ENCODE peak calls at places on chromosome 11, in four cellular contexts. One of them, this sample, is unnamed.

GRCh38 chr11:61297741-61298140 is 2.6 kb upstream of the VWCE start:
- DNase-seq in OCI-LY7: no peak
- DNase-seq in body of pancreas: peak; percentile 45
- DNase-seq in H1: no peak
- DNase-seq in this sample: no peak

GRCh38 chr11:66950113-66950535 is 8.1 kb downstream of the PC start:
- DNase-seq in OCI-LY7: no peak
- DNase-seq in body of pancreas: peak; percentile 44
- DNase-seq in H1: no peak
- DNase-seq in this sample: no peak

GRCh38 chr11:126703661-126704060 is 296.9 kb downstream of the KIRREL3 start:
- DNase-seq in H1: no peak
- DNase-seq in body of pancreas: no peak
- DNase-seq in OCI-LY7: no peak
- DNase-seq in this sample: no peak

GRCh38 chr11:130548491-130548833 is 100.0 kb downstream of the ADAMTS15 start:
- DNase-seq in OCI-LY7: no peak
- DNase-seq in H1: no peak
- DNase-seq in body of pancreas: no peak
- DNase-seq in this sample: no peak

GRCh38 chr11:120747801-120748484 is 236.4 kb downstream of the GRIK4 start:
- DNase-seq in OCI-LY7: no peak
- DNase-seq in H1: no peak
- DNase-seq in body of pancreas: no peak
- DNase-seq in this sample: no peak

GRCh38 chr11:119683783-119684182 is 45.2 kb downstream of the NECTIN1 start:
- DNase-seq in H1: no peak
- DNase-seq in body of pancreas: peak; percentile 72
- DNase-seq in OCI-LY7: no peak
- DNase-seq in this sample: no peak

GRCh38 chr11:2293396-2294339 is 8.1 kb downstream of the C11orf21 start:
- DNase-seq in H1: peak; percentile 45
- DNase-seq in body of pancreas: peak; percentile 9
- DNase-seq in OCI-LY7: no peak
- DNase-seq in this sample: peak; percentile 54

GRCh38 chr11:95149659-95150294 is 60.1 kb downstream of the ENDOD1 start:
- DNase-seq in H1: peak; percentile 56
- DNase-seq in body of pancreas: peak; percentile 61
- DNase-seq in OCI-LY7: no peak
- DNase-seq in this sample: peak; percentile 47

GRCh38 chr11:57751676-57752253 is at the start of gene BTBD18:
- DNase-seq in H1: peak; percentile 54
- DNase-seq in OCI-LY7: peak; percentile 41
- DNase-seq in body of pancreas: peak; percentile 75
- DNase-seq in this sample: no peak

GRCh38 chr11:98630736-98631135 is 390.0 kb upstream of the CNTN5 start:
- DNase-seq in body of pancreas: no peak
- DNase-seq in OCI-LY7: no peak
- DNase-seq in H1: no peak
- DNase-seq in this sample: no peak

GRCh38 chr11:112617977-112618829 is 343.0 kb upstream of the NCAM1 start:
- DNase-seq in body of pancreas: no peak
- DNase-seq in H1: no peak
- DNase-seq in OCI-LY7: no peak
- DNase-seq in this sample: no peak

GRCh38 chr11:134524876-134525845 is 113.1 kb upstream of the B3GAT1 start:
- DNase-seq in H1: no peak
- DNase-seq in OCI-LY7: no peak
- DNase-seq in body of pancreas: no peak
- DNase-seq in this sample: peak; percentile 24

GRCh38 chr11:122141757-122142156 is 25.7 kb upstream of the BLID start:
- DNase-seq in OCI-LY7: no peak
- DNase-seq in H1: no peak
- DNase-seq in body of pancreas: no peak
- DNase-seq in this sample: no peak

GRCh38 chr11:38307455-38307854 is 1709.4 kb upstream of the RAG2 start:
- DNase-seq in body of pancreas: no peak
- DNase-seq in H1: no peak
- DNase-seq in OCI-LY7: no peak
- DNase-seq in this sample: no peak

GRCh38 chr11:35517481-35517880 is 7.9 kb downstream of the PAMR1 start:
- DNase-seq in body of pancreas: no peak
- DNase-seq in H1: no peak
- DNase-seq in OCI-LY7: no peak
- DNase-seq in this sample: no peak

GRCh38 chr11:43579171-43579918 is 101.2 kb upstream of the HSD17B12 start:
- DNase-seq in H1: peak; percentile 86
- DNase-seq in OCI-LY7: peak; percentile 35
- DNase-seq in body of pancreas: no peak
- DNase-seq in this sample: no peak

GRCh38 chr11:8593935-8594909 is at the start of gene STK33:
- DNase-seq in H1: peak; percentile 88
- DNase-seq in body of pancreas: peak; percentile 75
- DNase-seq in OCI-LY7: no peak
- DNase-seq in this sample: peak; percentile 76

DNA sequence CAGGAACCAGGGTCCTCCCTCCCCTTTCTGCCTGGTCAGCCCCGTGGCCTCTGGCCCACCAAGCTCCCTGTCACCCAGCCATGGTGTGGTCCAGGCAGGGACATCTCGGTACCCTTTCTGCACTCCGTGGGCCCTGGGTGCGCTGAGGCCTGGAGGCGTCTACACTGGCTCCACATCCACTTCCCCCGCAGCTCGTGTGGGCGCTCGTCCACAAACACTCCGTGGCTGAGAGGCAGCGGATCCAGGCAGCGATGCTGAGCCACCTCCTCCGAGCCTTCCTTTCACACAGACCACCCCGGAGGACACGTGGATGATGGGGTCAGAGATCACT is 16.1 kb downstream of the RNH1 start:
- DNase-seq in OCI-LY7: no peak
- DNase-seq in body of pancreas: no peak
- DNase-seq in H1: no peak
- DNase-seq in this sample: no peak
- H3K4me1 ChIP-seq in OCI-LY7: peaks cover 15% of the 10 kb centered on the region
- H3K4me1 ChIP-seq in body of pancreas: no peaks in the 10 kb centered on the region
- H3K4me1 ChIP-seq in H1: no peaks in the 10 kb centered on the region
- H3K4me1 ChIP-seq in this sample: no peaks in the 10 kb centered on the region

DNA sequence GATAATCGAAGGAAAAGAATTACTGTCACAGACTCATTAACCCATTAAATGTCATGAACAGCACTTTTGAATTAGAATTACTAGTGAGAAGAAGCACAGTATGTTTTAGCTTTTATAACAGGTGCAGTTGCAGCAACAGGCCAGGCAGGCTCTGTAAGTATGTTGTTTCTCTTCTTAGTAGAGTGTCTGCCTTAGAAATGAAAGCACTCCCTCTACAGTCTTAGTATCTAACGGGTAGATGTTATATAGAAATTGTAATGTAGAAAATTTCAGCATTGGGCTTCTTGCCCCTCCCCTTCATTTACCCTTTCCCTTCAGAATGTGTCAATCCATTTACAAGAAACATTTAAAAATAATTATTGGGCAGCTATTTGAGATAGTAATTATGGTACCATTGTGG is 87.4 kb downstream of the HIPK3 start:
- DNase-seq in H1: no peak
- DNase-seq in body of pancreas: no peak
- DNase-seq in OCI-LY7: peak; percentile 24
- DNase-seq in this sample: no peak
- TF ChIP-seq CTCF in H1: no peak
- TF ChIP-seq CTCF in body of pancreas: no peak
- TF ChIP-seq CTCF in OCI-LY7: peak; percentile 24
- TF ChIP-seq CTCF in this sample: no peak

DNA sequence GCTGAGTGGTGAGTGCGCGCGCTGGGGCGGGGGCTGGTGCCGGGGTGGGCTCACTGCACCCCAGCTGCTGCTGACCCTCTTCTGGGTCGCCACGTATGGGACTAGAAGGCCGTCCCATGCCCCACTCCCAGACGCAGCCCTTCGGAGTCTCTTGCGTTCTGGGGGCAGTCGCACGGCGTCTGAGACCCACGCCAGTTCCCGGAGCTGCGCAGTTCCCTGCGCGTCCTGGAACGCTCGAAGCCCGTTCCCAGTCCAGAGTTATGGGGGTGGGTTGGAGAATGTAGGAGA is 345 bp downstream of the LAYN start:
- DNase-seq in OCI-LY7: no peak
- DNase-seq in body of pancreas: no peak
- DNase-seq in H1: no peak
- DNase-seq in this sample: no peak
- H3K27ac ChIP-seq in OCI-LY7: no peak overlapping the region
- H3K27ac ChIP-seq in body of pancreas: peak overlapping the region; percentile 50
- H3K27ac ChIP-seq in H1: no peak overlapping the region
- H3K27ac ChIP-seq in this sample: peak overlapping the region; percentile 78

DNA sequence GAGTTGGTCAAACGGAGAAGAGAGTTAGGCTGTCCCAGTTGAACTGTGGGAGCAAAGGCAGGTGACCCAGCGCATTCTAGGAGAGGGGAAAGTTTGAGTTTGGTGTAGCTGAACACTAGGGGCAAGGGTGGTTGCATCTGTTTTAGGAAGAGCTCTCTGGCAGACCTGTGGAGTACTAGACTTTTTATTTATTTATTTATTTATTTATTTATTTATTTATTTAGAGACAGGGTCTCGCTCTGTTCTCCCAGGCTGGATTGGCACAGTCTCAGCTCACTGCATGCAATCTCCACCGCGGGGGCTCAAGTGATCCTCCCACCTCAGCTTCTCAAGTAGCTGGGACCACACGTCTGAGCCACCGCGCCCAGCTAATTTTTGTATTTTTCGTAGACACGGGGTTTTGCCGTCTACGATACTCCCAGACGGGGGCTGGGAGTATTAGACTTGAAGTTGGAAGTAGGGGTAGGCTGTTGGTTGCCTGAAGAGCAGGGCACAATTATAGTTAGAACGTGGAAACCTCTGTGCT is 947 bp upstream of the ACER3 start:
- DNase-seq in H1: no peak
- DNase-seq in body of pancreas: no peak
- DNase-seq in OCI-LY7: no peak
- DNase-seq in this sample: no peak
- H3K4me1 ChIP-seq in H1: peaks cover 2% of the 10 kb centered on the region
- H3K4me1 ChIP-seq in body of pancreas: peaks cover 25% of the 10 kb centered on the region
- H3K4me1 ChIP-seq in OCI-LY7: peaks cover 14% of the 10 kb centered on the region
- H3K4me1 ChIP-seq in this sample: peaks cover 43% of the 10 kb centered on the region

This sample was measured in lower lobe of right lung.